ENCODE peak calls at places on chromosomes 2 and 18, in four cellular contexts. H is K562, V is HEK293T, L is GM12878. M is an unnamed sample.

GRCh38 chr2:37781028-37781427 is 109.6 kb upstream of the CDC42EP3 start:
- DNase-seq in H (no peak), V (no peak), L (no peak), M (no peak)

GRCh38 chr2:147560810-147561521 is 283.9 kb upstream of the ACVR2A start:
- DNase-seq in H (no peak), V (no peak), L (no peak), M (no peak)

GRCh38 chr2:8555543-8555942 is 126.3 kb upstream of the ID2 start:
- DNase-seq in H (no peak), V (no peak), L (no peak), M (no peak)

GRCh38 chr18:76446321-76446720 is 48.7 kb downstream of the ZNF516 start:
- DNase-seq in H (no peak), V (no peak), L (no peak), M (no peak)

GRCh38 chr18:11147962-11148654 is 1.3 kb downstream of the PIEZO2 start:
- DNase-seq in H (no peak), V (no peak), L (no peak), M (no peak)

GRCh38 chr2:216318470-216318869 is 53.8 kb downstream of the MARCHF4 start:
- DNase-seq in H (no peak), V (no peak), L (no peak), M (no peak)

GRCh38 chr2:174454566-174454965 is 32.3 kb downstream of the GPR155 start:
- DNase-seq in H (no peak), V (no peak), L (no peak), M (no peak)

GRCh38 chr2:11738589-11739436 is 7.6 kb upstream of the LPIN1 start:
- DNase-seq in H (no peak), V (peak; percentile 51), L (no peak), M (peak; percentile 75)

GRCh38 chr2:157312866-157313486 is 12.6 kb downstream of the ERMN start:
- DNase-seq in H (no peak), V (no peak), L (no peak), M (no peak)

GRCh38 chr2:161625314-161625919 is 1.2 kb downstream of the SLC4A10 start:
- DNase-seq in H (no peak), V (no peak), L (no peak), M (no peak)

GRCh38 chr2:79638410-79638809 is 125.6 kb downstream of the CTNNA2 start:
- DNase-seq in H (no peak), V (no peak), L (no peak), M (no peak)

GRCh38 chr2:222526480-222527277 is 102.3 kb downstream of the SGPP2 start:
- DNase-seq in H (no peak), V (no peak), L (no peak), M (no peak)

GRCh38 chr2:28360742-28361293 is 31.8 kb upstream of the FOSL2 start:
- DNase-seq in H (peak; percentile 70), V (no peak), L (no peak), M (no peak)

GRCh38 chr2:152415231-152415642 is 80.3 kb downstream of the FMNL2 start:
- DNase-seq in H (no peak), V (no peak), L (no peak), M (peak; percentile 79)

GRCh38 chr2:196075196-196075595 is 6.6 kb upstream of the DNAH7 start:
- DNase-seq in H (no peak), V (no peak), L (no peak), M (no peak)
- TF ChIP-seq FOXK2 in H (no peak), V (no peak), L (no peak), M (no peak)

GRCh38 chr18:79816981-79817606 is 19.4 kb downstream of the KCNG2 start:
- DNase-seq in H (no peak), V (no peak), L (no peak), M (no peak)
- TF ChIP-seq FOXK2 in H (no peak), V (no peak), L (no peak), M (no peak)

DNA sequence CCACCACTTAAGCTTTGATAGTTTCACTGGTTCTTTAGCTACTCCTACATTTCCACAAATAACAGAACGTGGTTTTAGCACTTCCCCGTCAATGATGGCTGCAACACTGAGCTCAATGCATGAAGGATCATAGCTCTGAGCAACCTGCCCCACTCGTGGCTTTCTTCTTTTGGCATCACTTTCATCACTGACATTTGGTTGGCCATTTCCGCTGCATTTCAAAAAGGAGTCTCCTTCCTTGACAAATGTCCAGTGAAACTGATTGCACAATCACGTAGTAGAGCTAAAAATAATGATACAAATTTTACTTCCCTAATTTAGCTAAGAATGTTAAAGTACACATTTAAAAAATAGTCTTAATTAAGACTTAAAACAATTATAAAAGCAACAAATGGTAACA is 205.2 kb upstream of the HDAC4 start:
- DNase-seq in H (no peak), V (no peak), L (no peak), M (no peak)
- TF ChIP-seq FOXK2 in H (no peak), V (no peak), L (no peak), M (no peak)

GRCh38 chr18:58315739-58316215 is 271.8 kb downstream of the NEDD4L start:
- DNase-seq in H (no peak), V (no peak), L (no peak), M (peak; percentile 93)
- TF ChIP-seq FOXK2 in H (no peak), V (no peak), L (no peak), M (peak; percentile 5)

M was measured in HepG2.